ENCODE peak calls at places on chromosomes 11 and 22, in seven cellular contexts. O is GM12865, D is BJ, X is psoas muscle, V is heart right ventricle, N is tibial nerve, Z is stomach. A is an unnamed sample.

GRCh38 chr11:119029340-119030028 is 1.2 kb downstream of the SLC37A4 start:
- DNase-seq in O (peak), X (no peak), Z (peak), V (peak), D (no peak), N (no peak), A (no peak)

GRCh38 chr11:117384045-117384444 is 56.4 kb downstream of the CEP164 start:
- DNase-seq in Z (no peak), N (no peak), O (no peak), X (no peak), V (no peak), D (peak), A (no peak)

GRCh38 chr11:64934765-64935633 is 694 bp downstream of the GPHA2 start:
- DNase-seq in D (no peak), Z (no peak), X (no peak), O (no peak), N (no peak), V (no peak), A (no peak)

GRCh38 chr22:46996595-46997310 is 234.3 kb downstream of the TBC1D22A start:
- DNase-seq in N (no peak), D (no peak), V (no peak), X (no peak), O (no peak), Z (no peak), A (no peak)

GRCh38 chr22:41023299-41023623 is 69.1 kb upstream of the EP300 start:
- DNase-seq in X (no peak), V (no peak), Z (no peak), D (no peak), O (no peak), N (no peak), A (no peak)

GRCh38 chr11:83648610-83649467 is 362.7 kb upstream of the CCDC90B start:
- DNase-seq in O (no peak), X (no peak), D (no peak), V (no peak), Z (no peak), N (no peak), A (no peak)

GRCh38 chr22:28505416-28506156 is 174.1 kb downstream of the TTC28 start:
- DNase-seq in V (no peak), Z (no peak), O (no peak), N (no peak), X (peak), D (no peak), A (no peak)

GRCh38 chr11:130208241-130209127 is 48.9 kb downstream of the ST14 start:
- DNase-seq in D (no peak), O (no peak), Z (peak), X (no peak), V (no peak), N (no peak), A (no peak)

GRCh38 chr11:109422755-109423113 is 744 bp downstream of the C11orf87 start:
- DNase-seq in D (no peak), Z (no peak), V (no peak), O (no peak), N (no peak), X (no peak), A (no peak)

GRCh38 chr11:63874511-63874910 is 35.6 kb downstream of the MARK2 start:
- DNase-seq in O (no peak), D (no peak), N (no peak), V (peak), X (no peak), Z (peak), A (no peak)

GRCh38 chr11:130778026-130778425 is 138.3 kb downstream of the SNX19 start:
- DNase-seq in N (no peak), X (no peak), Z (no peak), V (no peak), D (no peak), O (no peak), A (no peak)

GRCh38 chr11:41978951-41979350 is 519.5 kb upstream of the LRRC4C start:
- DNase-seq in D (no peak), N (no peak), O (no peak), X (no peak), Z (no peak), V (no peak), A (no peak)

GRCh38 chr11:272195-272930 is 5.8 kb upstream of the NLRP6 start:
- DNase-seq in N (no peak), V (no peak), O (no peak), X (no peak), Z (no peak), D (no peak), A (no peak)

GRCh38 chr11:66002648-66003225 is 434 bp downstream of the BANF1 start:
- DNase-seq in O (no peak), V (peak), X (peak), N (no peak), Z (peak), D (no peak), A (no peak)

GRCh38 chr11:63869686-63870085 is 30.8 kb downstream of the MARK2 start:
- DNase-seq in V (no peak), O (peak), Z (no peak), N (no peak), D (no peak), X (no peak), A (peak)

GRCh38 chr11:75142714-75143419 is 8.0 kb upstream of the SLCO2B1 start:
- DNase-seq in Z (peak), X (peak), D (peak), V (peak), N (peak), O (peak), A (peak)

GRCh38 chr11:69909561-69910518 is 90.6 kb upstream of the FGF3 start:
- DNase-seq in N (no peak), D (no peak), Z (no peak), O (peak), V (no peak), X (no peak), A (no peak)

GRCh38 chr11:129223260-129223659 is 31.1 kb upstream of the ARHGAP32 start:
- DNase-seq in Z (no peak), D (no peak), O (no peak), N (no peak), V (no peak), X (no peak), A (no peak)

GRCh38 chr22:31477329-31477728 is 12.3 kb downstream of the EIF4ENIF1 start:
- DNase-seq in Z (no peak), V (no peak), D (no peak), N (no peak), O (peak), X (no peak), A (no peak)

GRCh38 chr11:134374891-134375550 is 37.0 kb downstream of the B3GAT1 start:
- DNase-seq in N (no peak), O (no peak), D (no peak), X (no peak), Z (no peak), V (no peak), A (no peak)

GRCh38 chr11:63503492-63503891 is 2.4 kb upstream of the LGALS12 start:
- DNase-seq in Z (no peak), X (no peak), D (no peak), N (no peak), O (no peak), V (peak), A (no peak)

GRCh38 chr22:39725351-39726035 is 154.9 kb downstream of the CACNA1I start:
- DNase-seq in V (no peak), X (no peak), O (no peak), N (no peak), Z (no peak), D (no peak), A (no peak)

GRCh38 chr11:72662036-72662435 is 12.2 kb downstream of the PDE2A start:
- DNase-seq in V (no peak), Z (no peak), O (no peak), N (no peak), D (no peak), X (no peak), A (no peak)

GRCh38 chr11:65899356-65900124 is 648 bp downstream of the FOSL1 start:
- DNase-seq in X (peak), Z (peak), D (no peak), V (peak), O (peak), N (no peak), A (peak)

GRCh38 chr22:37661160-37661924 is 2.8 kb downstream of the PDXP start:
- DNase-seq in V (no peak), X (no peak), D (no peak), N (no peak), O (peak), Z (no peak), A (peak)
- H3K4me3 ChIP-seq in V (no peak), X (peak), D (no peak), N (no peak), O (peak), Z (no peak), A (no peak)

GRCh38 chr11:124080319-124081001 is 34.8 kb upstream of the VWA5A start:
- DNase-seq in V (no peak), Z (no peak), D (no peak), O (no peak), N (no peak), X (no peak), A (no peak)
- TF ChIP-seq CTCF in V (no peak), Z (no peak), D (no peak), O (no peak), N (no peak), X (no peak), A (no peak)

GRCh38 chr22:19517919-19518567 is 6.2 kb downstream of the CLDN5 start:
- DNase-seq in D (no peak), N (no peak), Z (no peak), V (no peak), X (no peak), O (no peak), A (no peak)
- H3K4me3 ChIP-seq in D (no peak), N (no peak), Z (no peak), V (no peak), X (no peak), O (no peak), A (no peak)

GRCh38 chr11:27721505-27722116 is 21.4 kb upstream of the BDNF start:
- DNase-seq in Z (no peak), X (no peak), D (no peak), O (no peak), V (no peak), N (no peak), A (no peak)

GRCh38 chr11:27722117-27722844 is 22.0 kb upstream of the BDNF start:
- DNase-seq in Z (no peak), D (no peak), N (no peak), V (no peak), O (peak), X (no peak), A (no peak)

GRCh38 chr11:27723685-27724084 is 23.4 kb upstream of the BDNF start:
- DNase-seq in O (no peak), N (no peak), D (no peak), V (no peak), X (no peak), Z (no peak), A (no peak)

GRCh38 chr11:27720277-27720830 is 20.1 kb upstream of the BDNF start:
- DNase-seq in D (no peak), O (peak), X (no peak), Z (no peak), N (no peak), V (peak), A (no peak)

GRCh38 chr11:27722945-27723344 is 22.7 kb upstream of the BDNF start:
- DNase-seq in X (no peak), D (no peak), O (no peak), N (no peak), Z (no peak), V (no peak), A (no peak)
- TF ChIP-seq CTCF in X (no peak), D (no peak), O (no peak), N (no peak), Z (no peak), V (no peak), A (no peak)

GRCh38 chr22:42188808-42189447 is 58.3 kb upstream of the CYP2D6 start:
- DNase-seq in O (no peak), Z (no peak), V (no peak), D (no peak), X (no peak), N (no peak), A (no peak)

GRCh38 chr22:42185915-42186439 is 55.4 kb upstream of the CYP2D6 start:
- DNase-seq in X (no peak), V (no peak), Z (no peak), D (no peak), O (no peak), N (no peak), A (no peak)

GRCh38 chr22:42189761-42190160 is 59.2 kb upstream of the CYP2D6 start:
- DNase-seq in V (no peak), Z (no peak), X (no peak), D (no peak), O (no peak), N (no peak), A (no peak)

GRCh38 chr22:42190274-42190673 is 59.7 kb upstream of the CYP2D6 start:
- DNase-seq in X (no peak), N (no peak), D (no peak), O (no peak), Z (no peak), V (no peak), A (no peak)

GRCh38 chr22:42187646-42188045 is 57.0 kb upstream of the CYP2D6 start:
- DNase-seq in X (no peak), O (no peak), D (no peak), V (no peak), Z (no peak), N (no peak), A (no peak)
- H3K4me3 ChIP-seq in X (no peak), O (no peak), D (no peak), V (no peak), Z (no peak), N (no peak), A (no peak)

GRCh38 chr11:67247946-67248550 is 18.2 kb upstream of the GRK2 start:
- DNase-seq in Z (no peak), X (no peak), O (no peak), V (no peak), D (no peak), N (no peak), A (no peak)
- TF ChIP-seq CTCF in Z (no peak), X (no peak), O (no peak), V (no peak), D (no peak), N (no peak), A (no peak)

GRCh38 chr11:113504071-113504470 is 28.9 kb upstream of the DRD2 start:
- DNase-seq in O (no peak), D (no peak), X (no peak), V (no peak), N (no peak), Z (no peak), A (no peak)

GRCh38 chr11:113506461-113506860 is 31.3 kb upstream of the DRD2 start:
- DNase-seq in O (no peak), V (no peak), N (no peak), Z (no peak), X (no peak), D (no peak), A (no peak)

GRCh38 chr11:113505541-113506375 is 30.6 kb upstream of the DRD2 start:
- DNase-seq in N (peak), X (no peak), V (no peak), O (no peak), D (no peak), Z (no peak), A (no peak)

GRCh38 chr11:113505046-113505445 is 29.8 kb upstream of the DRD2 start:
- DNase-seq in Z (no peak), X (no peak), V (no peak), N (no peak), O (no peak), D (no peak), A (no peak)

DNA sequence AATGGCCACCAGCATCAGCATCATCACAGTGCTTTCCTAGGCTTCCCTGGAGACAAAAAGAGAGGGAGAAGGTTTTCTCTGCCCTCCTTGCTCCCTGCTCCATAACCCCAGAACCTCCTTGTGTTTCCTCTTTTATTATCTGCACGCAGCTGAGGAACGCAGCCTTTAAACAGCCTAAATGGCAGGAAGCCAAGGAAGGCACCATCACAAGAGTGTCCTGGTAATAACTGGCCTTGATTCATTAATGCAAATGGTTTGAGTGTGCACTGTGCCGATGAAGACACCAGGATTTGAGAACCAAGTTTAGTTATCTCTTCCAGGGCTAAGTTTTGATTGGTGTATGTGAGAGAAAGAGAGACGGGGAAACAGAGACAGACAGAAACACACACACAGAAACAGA is 29.4 kb upstream of the DRD2 start:
- DNase-seq in O (no peak), X (no peak), Z (no peak), N (no peak), D (no peak), V (no peak), A (no peak)
- H3K4me3 ChIP-seq in O (no peak), X (no peak), Z (no peak), N (no peak), D (no peak), V (no peak), A (no peak)

GRCh38 chr11:26287067-26287518 is 44.8 kb upstream of the ANO3 start:
- DNase-seq in Z (no peak), X (no peak), N (no peak), D (no peak), V (no peak), O (no peak), A (no peak)

GRCh38 chr11:26285593-26285992 is 46.3 kb upstream of the ANO3 start:
- DNase-seq in D (no peak), X (no peak), O (no peak), N (no peak), Z (no peak), V (no peak), A (no peak)

GRCh38 chr11:26283852-26284421 is 48.0 kb upstream of the ANO3 start:
- DNase-seq in V (no peak), Z (no peak), O (no peak), N (no peak), D (no peak), X (no peak), A (no peak)

DNA sequence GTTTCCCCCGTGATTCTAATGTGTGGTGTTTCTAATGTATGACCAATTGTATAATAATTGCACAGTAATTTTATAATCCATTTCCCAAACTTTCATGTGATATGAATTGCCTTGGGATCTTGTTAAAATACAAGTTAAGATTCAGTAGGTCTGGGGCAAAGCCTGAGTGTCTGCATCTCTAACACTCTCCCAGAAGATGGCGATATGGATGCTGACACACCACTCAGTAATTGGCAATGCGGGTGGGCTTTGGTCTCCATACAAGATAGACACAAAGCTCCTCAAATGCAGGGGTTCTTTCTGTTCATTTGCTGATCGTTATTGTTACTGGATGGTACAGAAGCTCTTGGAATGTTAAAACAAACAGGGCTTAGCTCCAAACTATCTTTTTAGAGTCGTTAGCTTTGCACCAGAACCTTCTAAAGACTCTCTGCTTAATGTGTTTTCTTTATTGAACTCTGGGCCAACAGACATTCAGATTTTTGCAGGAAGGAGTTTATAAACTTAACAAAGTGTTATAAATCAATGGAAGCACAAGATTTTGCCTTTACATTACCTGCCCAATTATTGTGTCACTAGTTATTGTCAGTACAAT is 45.4 kb upstream of the ANO3 start:
- DNase-seq in Z (no peak), D (no peak), V (no peak), X (no peak), O (peak), N (no peak), A (no peak)
- TF ChIP-seq CTCF in Z (no peak), D (peak), V (no peak), X (no peak), O (no peak), N (peak), A (no peak)

GRCh38 chr22:42271191-42271813 is 849 bp upstream of the TCF20 start:
- DNase-seq in X (no peak), N (no peak), V (no peak), D (no peak), O (no peak), Z (no peak), A (no peak)
- H3K4me3 ChIP-seq in X (peak), N (peak), V (peak), D (peak), O (no peak), Z (peak), A (peak)

GRCh38 chr11:95087171-95087570 is 2.5 kb upstream of the ENDOD1 start:
- DNase-seq in Z (no peak), X (no peak), D (no peak), N (no peak), V (no peak), O (no peak), A (no peak)

GRCh38 chr11:95092549-95093324 is 3.1 kb downstream of the ENDOD1 start:
- DNase-seq in V (no peak), D (no peak), Z (no peak), N (no peak), X (no peak), O (peak), A (no peak)

GRCh38 chr11:95088946-95089619 is 563 bp upstream of the ENDOD1 start:
- DNase-seq in X (no peak), N (no peak), D (no peak), V (no peak), Z (peak), O (peak), A (no peak)

GRCh38 chr11:95091663-95092062 is 2.0 kb downstream of the ENDOD1 start:
- DNase-seq in X (no peak), V (no peak), N (no peak), D (no peak), Z (no peak), O (no peak), A (no peak)

GRCh38 chr11:95089620-95090542 is at the start of gene ENDOD1:
- DNase-seq in N (peak), V (peak), O (peak), Z (peak), D (no peak), X (peak), A (peak)
- TF ChIP-seq CTCF in N (peak), V (no peak), O (no peak), Z (no peak), D (peak), X (no peak), A (no peak)